ENCODE peak calls at places on chromosomes 3 and 15, in eight cellular contexts. One of them, this sample, is unnamed.

GRCh38 chr15:80679167-80679804 is 15.8 kb upstream of the ABHD17C start:
- DNase-seq in GM12878: no peak
- DNase-seq in HCT116: no peak
- DNase-seq in A549: no peak
- DNase-seq in K562: no peak
- DNase-seq in SK-N-SH: no peak
- DNase-seq in HepG2: no peak
- DNase-seq in H1: no peak
- DNase-seq in this sample: no peak

GRCh38 chr15:96121066-96121465 is 209.4 kb upstream of the NR2F2 start:
- DNase-seq in GM12878: no peak
- DNase-seq in HCT116: no peak
- DNase-seq in A549: no peak
- DNase-seq in K562: no peak
- DNase-seq in SK-N-SH: no peak
- DNase-seq in HepG2: no peak
- DNase-seq in H1: no peak
- DNase-seq in this sample: no peak

GRCh38 chr3:186200746-186201145 is 91.9 kb upstream of the ETV5 start:
- DNase-seq in GM12878: no peak
- DNase-seq in HCT116: no peak
- DNase-seq in A549: no peak
- DNase-seq in K562: no peak
- DNase-seq in SK-N-SH: no peak
- DNase-seq in HepG2: no peak
- DNase-seq in H1: no peak
- DNase-seq in this sample: no peak

GRCh38 chr3:11755276-11755675 is 91.4 kb downstream of the TAMM41 start:
- DNase-seq in GM12878: no peak
- DNase-seq in HCT116: no peak
- DNase-seq in A549: no peak
- DNase-seq in K562: no peak
- DNase-seq in SK-N-SH: no peak
- DNase-seq in HepG2: no peak
- DNase-seq in H1: no peak
- DNase-seq in this sample: no peak

GRCh38 chr15:79099692-79100091 is 9.1 kb upstream of the RASGRF1 start:
- DNase-seq in GM12878: no peak
- DNase-seq in HCT116: no peak
- DNase-seq in A549: no peak
- DNase-seq in K562: no peak
- DNase-seq in SK-N-SH: no peak
- DNase-seq in HepG2: no peak
- DNase-seq in H1: no peak
- DNase-seq in this sample: peak; percentile 4

GRCh38 chr15:92715753-92716152 is 60.2 kb upstream of the FAM174B start:
- DNase-seq in GM12878: no peak
- DNase-seq in HCT116: no peak
- DNase-seq in A549: no peak
- DNase-seq in K562: no peak
- DNase-seq in SK-N-SH: no peak
- DNase-seq in HepG2: no peak
- DNase-seq in H1: no peak
- DNase-seq in this sample: peak; percentile 37

GRCh38 chr3:48681974-48682610 is 3.6 kb downstream of the NCKIPSD start:
- DNase-seq in GM12878: no peak
- DNase-seq in HCT116: no peak
- DNase-seq in A549: no peak
- DNase-seq in K562: no peak
- DNase-seq in SK-N-SH: no peak
- DNase-seq in HepG2: no peak
- DNase-seq in H1: no peak
- DNase-seq in this sample: no peak

GRCh38 chr3:176814252-176814651 is 383.0 kb downstream of the TBL1XR1 start:
- DNase-seq in GM12878: no peak
- DNase-seq in HCT116: peak; percentile 54
- DNase-seq in A549: peak; percentile 39
- DNase-seq in K562: peak; percentile 74
- DNase-seq in SK-N-SH: peak; percentile 45
- DNase-seq in HepG2: peak; percentile 32
- DNase-seq in H1: peak; percentile 76
- DNase-seq in this sample: peak; percentile 43

GRCh38 chr3:127078626-127079025 is 95.7 kb downstream of the PLXNA1 start:
- DNase-seq in GM12878: no peak
- DNase-seq in HCT116: no peak
- DNase-seq in A549: no peak
- DNase-seq in K562: no peak
- DNase-seq in SK-N-SH: no peak
- DNase-seq in HepG2: no peak
- DNase-seq in H1: no peak
- DNase-seq in this sample: no peak

GRCh38 chr3:186418601-186419238 is 56.7 kb upstream of the DGKG start:
- DNase-seq in GM12878: no peak
- DNase-seq in HCT116: no peak
- DNase-seq in A549: no peak
- DNase-seq in K562: peak; percentile 14
- DNase-seq in SK-N-SH: peak; percentile 45
- DNase-seq in HepG2: no peak
- DNase-seq in H1: no peak
- DNase-seq in this sample: no peak

GRCh38 chr15:73305331-73306211 is 63.2 kb downstream of the HCN4 start:
- DNase-seq in GM12878: no peak
- DNase-seq in HCT116: peak; percentile 61
- DNase-seq in A549: peak; percentile 86
- DNase-seq in K562: peak; percentile 74
- DNase-seq in SK-N-SH: peak; percentile 79
- DNase-seq in HepG2: peak; percentile 57
- DNase-seq in H1: peak; percentile 39
- DNase-seq in this sample: peak; percentile 65

GRCh38 chr15:71802770-71803169 is 7.6 kb upstream of the NR2E3 start:
- DNase-seq in GM12878: no peak
- DNase-seq in HCT116: no peak
- DNase-seq in A549: no peak
- DNase-seq in K562: peak; percentile 49
- DNase-seq in SK-N-SH: no peak
- DNase-seq in HepG2: no peak
- DNase-seq in H1: no peak
- DNase-seq in this sample: no peak

GRCh38 chr3:176120507-176120906 is 1076.8 kb downstream of the TBL1XR1 start:
- DNase-seq in GM12878: no peak
- DNase-seq in HCT116: no peak
- DNase-seq in A549: no peak
- DNase-seq in K562: no peak
- DNase-seq in SK-N-SH: no peak
- DNase-seq in HepG2: no peak
- DNase-seq in H1: no peak
- DNase-seq in this sample: no peak

GRCh38 chr3:184539801-184540440 is 21.7 kb upstream of the EPHB3 start:
- DNase-seq in GM12878: no peak
- DNase-seq in HCT116: no peak
- DNase-seq in A549: no peak
- DNase-seq in K562: peak; percentile 12
- DNase-seq in SK-N-SH: no peak
- DNase-seq in HepG2: no peak
- DNase-seq in H1: no peak
- DNase-seq in this sample: no peak

GRCh38 chr3:36926292-36926897 is 18.5 kb downstream of the TRANK1 start:
- DNase-seq in GM12878: no peak
- DNase-seq in HCT116: no peak
- DNase-seq in A549: no peak
- DNase-seq in K562: no peak
- DNase-seq in SK-N-SH: no peak
- DNase-seq in HepG2: no peak
- DNase-seq in H1: no peak
- DNase-seq in this sample: no peak

GRCh38 chr3:72655758-72656157 is 192.5 kb downstream of the SHQ1 start:
- DNase-seq in GM12878: no peak
- DNase-seq in HCT116: no peak
- DNase-seq in A549: no peak
- DNase-seq in K562: peak; percentile 28
- DNase-seq in SK-N-SH: no peak
- DNase-seq in HepG2: no peak
- DNase-seq in H1: peak; percentile 19
- DNase-seq in this sample: no peak

GRCh38 chr3:4834403-4834866 is 144.8 kb upstream of the BHLHE40 start:
- DNase-seq in GM12878: no peak
- DNase-seq in HCT116: no peak
- DNase-seq in A549: no peak
- DNase-seq in K562: peak; percentile 55
- DNase-seq in SK-N-SH: no peak
- DNase-seq in HepG2: no peak
- DNase-seq in H1: no peak
- DNase-seq in this sample: peak; percentile 17

DNA sequence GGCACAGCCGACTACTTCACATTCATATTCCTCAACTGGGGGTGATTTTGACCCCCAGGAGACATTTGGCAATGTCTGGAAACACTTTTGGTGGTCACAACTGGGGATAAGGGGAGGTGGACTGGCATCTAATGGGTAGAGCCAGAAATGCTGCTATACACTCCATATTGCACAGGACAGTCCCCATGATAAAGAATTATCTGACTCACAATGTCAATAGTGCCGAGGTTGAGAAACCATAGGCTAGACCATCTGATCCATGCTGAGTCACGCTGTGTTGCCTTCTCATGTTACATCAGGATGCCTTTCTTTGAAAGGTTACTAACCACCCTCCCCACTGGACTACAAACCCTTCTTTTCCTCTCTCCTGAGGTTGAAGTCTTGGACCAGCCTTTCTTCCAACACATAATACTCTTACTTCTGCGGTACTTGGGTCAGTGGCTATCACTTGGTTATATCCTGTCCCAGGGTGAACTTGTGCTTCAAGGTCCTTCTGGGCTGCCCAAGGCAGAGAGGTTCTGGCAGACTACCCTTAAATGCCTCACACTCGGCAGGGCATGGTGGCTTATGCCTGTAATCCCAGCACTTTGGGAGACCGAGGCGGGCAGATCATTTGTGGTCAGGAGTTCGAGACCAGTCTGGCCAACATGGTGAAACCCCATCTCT is 68.8 kb downstream of the CTNNB1 start:
- DNase-seq in GM12878: no peak
- DNase-seq in HCT116: peak; percentile 86
- DNase-seq in A549: peak; percentile 94
- DNase-seq in K562: peak; percentile 87
- DNase-seq in SK-N-SH: no peak
- DNase-seq in HepG2: peak; percentile 96
- DNase-seq in H1: no peak
- DNase-seq in this sample: peak; percentile 98
- TF ChIP-seq RAD21 in GM12878: no peak
- TF ChIP-seq RAD21 in HCT116: peak; percentile 17
- TF ChIP-seq RAD21 in A549: peak; percentile 31
- TF ChIP-seq RAD21 in K562: no peak
- TF ChIP-seq RAD21 in SK-N-SH: no peak
- TF ChIP-seq RAD21 in HepG2: no peak
- TF ChIP-seq RAD21 in H1: no peak
- TF ChIP-seq RAD21 in this sample: no peak

GRCh38 chr3:134054231-134054630 is 24.5 kb upstream of the SLCO2A1 start:
- DNase-seq in GM12878: no peak
- DNase-seq in HCT116: no peak
- DNase-seq in A549: no peak
- DNase-seq in K562: no peak
- DNase-seq in SK-N-SH: no peak
- DNase-seq in HepG2: no peak
- DNase-seq in H1: no peak
- DNase-seq in this sample: no peak
- TF ChIP-seq RAD21 in GM12878: no peak
- TF ChIP-seq RAD21 in HCT116: no peak
- TF ChIP-seq RAD21 in A549: no peak
- TF ChIP-seq RAD21 in K562: no peak
- TF ChIP-seq RAD21 in SK-N-SH: no peak
- TF ChIP-seq RAD21 in HepG2: no peak
- TF ChIP-seq RAD21 in H1: no peak
- TF ChIP-seq RAD21 in this sample: no peak

GRCh38 chr3:108044699-108045098 is 46.1 kb downstream of the CD47 start:
- DNase-seq in GM12878: no peak
- DNase-seq in HCT116: no peak
- DNase-seq in A549: no peak
- DNase-seq in K562: no peak
- DNase-seq in SK-N-SH: no peak
- DNase-seq in HepG2: no peak
- DNase-seq in H1: no peak
- DNase-seq in this sample: no peak
- TF ChIP-seq RAD21 in GM12878: no peak
- TF ChIP-seq RAD21 in HCT116: no peak
- TF ChIP-seq RAD21 in A549: no peak
- TF ChIP-seq RAD21 in K562: no peak
- TF ChIP-seq RAD21 in SK-N-SH: no peak
- TF ChIP-seq RAD21 in HepG2: no peak
- TF ChIP-seq RAD21 in H1: no peak
- TF ChIP-seq RAD21 in this sample: no peak

GRCh38 chr15:97177135-97177704 is 783.3 kb upstream of the ARRDC4 start:
- DNase-seq in GM12878: no peak
- DNase-seq in HCT116: no peak
- DNase-seq in A549: no peak
- DNase-seq in K562: no peak
- DNase-seq in SK-N-SH: no peak
- DNase-seq in HepG2: no peak
- DNase-seq in H1: no peak
- DNase-seq in this sample: no peak
- TF ChIP-seq RAD21 in GM12878: no peak
- TF ChIP-seq RAD21 in HCT116: no peak
- TF ChIP-seq RAD21 in A549: no peak
- TF ChIP-seq RAD21 in K562: no peak
- TF ChIP-seq RAD21 in SK-N-SH: no peak
- TF ChIP-seq RAD21 in HepG2: no peak
- TF ChIP-seq RAD21 in H1: no peak
- TF ChIP-seq RAD21 in this sample: no peak

GRCh38 chr3:182046365-182046764 is 334.6 kb downstream of the SOX2 start:
- DNase-seq in GM12878: no peak
- DNase-seq in HCT116: no peak
- DNase-seq in A549: no peak
- DNase-seq in K562: peak; percentile 9
- DNase-seq in SK-N-SH: no peak
- DNase-seq in HepG2: no peak
- DNase-seq in H1: no peak
- DNase-seq in this sample: no peak
- TF ChIP-seq RAD21 in GM12878: no peak
- TF ChIP-seq RAD21 in HCT116: no peak
- TF ChIP-seq RAD21 in A549: no peak
- TF ChIP-seq RAD21 in K562: no peak
- TF ChIP-seq RAD21 in SK-N-SH: no peak
- TF ChIP-seq RAD21 in HepG2: no peak
- TF ChIP-seq RAD21 in H1: no peak
- TF ChIP-seq RAD21 in this sample: no peak

This sample was measured in IMR-90.